ENCODE peak calls at places on chromosomes 6 and 20, in ten cellular contexts. One of them, this sample, is unnamed. For H3K4me1, the result is how much of the 10 kb centered on the place peaks cover.

GRCh38 chr20:24479106-24479505 is 9.7 kb downstream of the SYNDIG1 start:
- DNase-seq in H1: no peak
- DNase-seq in adrenal gland: no peak
- DNase-seq in body of pancreas: no peak
- DNase-seq in stomach: no peak
- DNase-seq in HCT116: no peak
- DNase-seq in IMR-90: no peak
- DNase-seq in heart left ventricle: no peak
- DNase-seq in uterus: no peak
- DNase-seq in HepG2: no peak
- DNase-seq in this sample: no peak

GRCh38 chr6:30061766-30062458 is 847 bp downstream of the POLR1H start:
- DNase-seq in stomach: peak
- DNase-seq in adrenal gland: no peak
- DNase-seq in uterus: no peak
- DNase-seq in heart left ventricle: no peak
- DNase-seq in IMR-90: peak
- DNase-seq in H1: no peak
- DNase-seq in body of pancreas: peak
- DNase-seq in HCT116: no peak
- DNase-seq in HepG2: no peak
- DNase-seq in this sample: no peak

GRCh38 chr6:1848752-1849151 is 239.0 kb downstream of the FOXC1 start:
- DNase-seq in uterus: no peak
- DNase-seq in H1: no peak
- DNase-seq in heart left ventricle: no peak
- DNase-seq in IMR-90: no peak
- DNase-seq in stomach: no peak
- DNase-seq in adrenal gland: no peak
- DNase-seq in HepG2: no peak
- DNase-seq in body of pancreas: no peak
- DNase-seq in HCT116: no peak
- DNase-seq in this sample: no peak

GRCh38 chr6:109455502-109456282 is at the start of gene MICAL1:
- DNase-seq in HCT116: no peak
- DNase-seq in stomach: peak
- DNase-seq in adrenal gland: peak
- DNase-seq in H1: peak
- DNase-seq in body of pancreas: peak
- DNase-seq in uterus: peak
- DNase-seq in HepG2: peak
- DNase-seq in heart left ventricle: peak
- DNase-seq in IMR-90: peak
- DNase-seq in this sample: peak

GRCh38 chr6:160055813-160056212 is 65.8 kb upstream of the SLC22A1 start:
- DNase-seq in adrenal gland: no peak
- DNase-seq in stomach: no peak
- DNase-seq in body of pancreas: no peak
- DNase-seq in H1: no peak
- DNase-seq in HepG2: no peak
- DNase-seq in IMR-90: no peak
- DNase-seq in uterus: peak
- DNase-seq in heart left ventricle: no peak
- DNase-seq in HCT116: no peak
- DNase-seq in this sample: peak

GRCh38 chr6:148590881-148591280 is 155.9 kb upstream of the UST start:
- DNase-seq in HCT116: no peak
- DNase-seq in H1: no peak
- DNase-seq in heart left ventricle: no peak
- DNase-seq in HepG2: no peak
- DNase-seq in body of pancreas: no peak
- DNase-seq in stomach: no peak
- DNase-seq in adrenal gland: no peak
- DNase-seq in IMR-90: no peak
- DNase-seq in uterus: no peak
- DNase-seq in this sample: no peak

GRCh38 chr6:11685411-11686093 is 93.1 kb downstream of the ADTRP start:
- DNase-seq in HCT116: peak
- DNase-seq in H1: no peak
- DNase-seq in adrenal gland: no peak
- DNase-seq in stomach: no peak
- DNase-seq in body of pancreas: no peak
- DNase-seq in heart left ventricle: no peak
- DNase-seq in uterus: no peak
- DNase-seq in IMR-90: peak
- DNase-seq in HepG2: peak
- DNase-seq in this sample: no peak

GRCh38 chr20:39851459-39851858 is 837.6 kb downstream of the MAFB start:
- DNase-seq in HepG2: no peak
- DNase-seq in heart left ventricle: no peak
- DNase-seq in adrenal gland: no peak
- DNase-seq in HCT116: no peak
- DNase-seq in body of pancreas: no peak
- DNase-seq in IMR-90: peak
- DNase-seq in H1: no peak
- DNase-seq in uterus: no peak
- DNase-seq in stomach: no peak
- DNase-seq in this sample: no peak

GRCh38 chr6:31864818-31865204 is 2.2 kb upstream of the NEU1 start:
- DNase-seq in HepG2: no peak
- DNase-seq in uterus: no peak
- DNase-seq in H1: no peak
- DNase-seq in adrenal gland: no peak
- DNase-seq in IMR-90: no peak
- DNase-seq in stomach: no peak
- DNase-seq in body of pancreas: no peak
- DNase-seq in heart left ventricle: no peak
- DNase-seq in HCT116: no peak
- DNase-seq in this sample: no peak

GRCh38 chr6:44456070-44456965 is 68.8 kb downstream of the CDC5L start:
- DNase-seq in H1: no peak
- DNase-seq in body of pancreas: peak
- DNase-seq in adrenal gland: no peak
- DNase-seq in IMR-90: peak
- DNase-seq in uterus: no peak
- DNase-seq in HepG2: peak
- DNase-seq in stomach: peak
- DNase-seq in HCT116: peak
- DNase-seq in heart left ventricle: no peak
- DNase-seq in this sample: peak

GRCh38 chr20:13101701-13102100 is 92.9 kb downstream of the SPTLC3 start:
- DNase-seq in adrenal gland: no peak
- DNase-seq in body of pancreas: no peak
- DNase-seq in HCT116: no peak
- DNase-seq in heart left ventricle: no peak
- DNase-seq in H1: no peak
- DNase-seq in stomach: no peak
- DNase-seq in HepG2: no peak
- DNase-seq in IMR-90: peak
- DNase-seq in uterus: no peak
- DNase-seq in this sample: no peak

GRCh38 chr20:64103871-64104666 is 3.3 kb downstream of the NPBWR2 start:
- DNase-seq in uterus: no peak
- DNase-seq in H1: peak
- DNase-seq in heart left ventricle: peak
- DNase-seq in IMR-90: no peak
- DNase-seq in stomach: no peak
- DNase-seq in body of pancreas: peak
- DNase-seq in HCT116: no peak
- DNase-seq in HepG2: no peak
- DNase-seq in adrenal gland: peak
- DNase-seq in this sample: no peak

GRCh38 chr20:6074145-6074561 is 20.3 kb upstream of the LRRN4 start:
- DNase-seq in HCT116: no peak
- DNase-seq in HepG2: peak
- DNase-seq in adrenal gland: no peak
- DNase-seq in IMR-90: no peak
- DNase-seq in H1: no peak
- DNase-seq in uterus: no peak
- DNase-seq in heart left ventricle: no peak
- DNase-seq in body of pancreas: peak
- DNase-seq in stomach: peak
- DNase-seq in this sample: no peak

GRCh38 chr6:99603421-99604160 is 3.0 kb upstream of the PRDM13 start:
- DNase-seq in HCT116: no peak
- DNase-seq in uterus: no peak
- DNase-seq in adrenal gland: no peak
- DNase-seq in IMR-90: peak
- DNase-seq in heart left ventricle: no peak
- DNase-seq in H1: peak
- DNase-seq in HepG2: no peak
- DNase-seq in stomach: no peak
- DNase-seq in body of pancreas: peak
- DNase-seq in this sample: no peak

GRCh38 chr6:72953901-72954494 is 271.3 kb downstream of the KHDC1L start:
- DNase-seq in HepG2: no peak
- DNase-seq in heart left ventricle: no peak
- DNase-seq in IMR-90: peak
- DNase-seq in HCT116: no peak
- DNase-seq in body of pancreas: no peak
- DNase-seq in stomach: no peak
- DNase-seq in uterus: no peak
- DNase-seq in H1: no peak
- DNase-seq in adrenal gland: no peak
- DNase-seq in this sample: no peak

GRCh38 chr6:34341481-34341971 is 50.9 kb downstream of the NUDT3 start:
- DNase-seq in heart left ventricle: no peak
- DNase-seq in HCT116: no peak
- DNase-seq in uterus: peak
- DNase-seq in IMR-90: peak
- DNase-seq in adrenal gland: no peak
- DNase-seq in H1: no peak
- DNase-seq in HepG2: no peak
- DNase-seq in stomach: peak
- DNase-seq in body of pancreas: peak
- DNase-seq in this sample: no peak
- H3K4me1 ChIP-seq in heart left ventricle: under half
- H3K4me1 ChIP-seq in HCT116: under half
- H3K4me1 ChIP-seq in uterus: under half
- H3K4me1 ChIP-seq in IMR-90: under half
- H3K4me1 ChIP-seq in adrenal gland: half or more
- H3K4me1 ChIP-seq in H1: under half
- H3K4me1 ChIP-seq in HepG2: under half
- H3K4me1 ChIP-seq in stomach: half or more
- H3K4me1 ChIP-seq in body of pancreas: under half
- H3K4me1 ChIP-seq in this sample: under half

GRCh38 chr6:39079726-39080125 is 31.1 kb downstream of the GLP1R start:
- DNase-seq in heart left ventricle: no peak
- DNase-seq in HCT116: no peak
- DNase-seq in adrenal gland: no peak
- DNase-seq in H1: no peak
- DNase-seq in body of pancreas: no peak
- DNase-seq in stomach: no peak
- DNase-seq in uterus: no peak
- DNase-seq in HepG2: no peak
- DNase-seq in IMR-90: no peak
- DNase-seq in this sample: no peak

GRCh38 chr6:39076993-39077535 is 28.5 kb downstream of the GLP1R start:
- DNase-seq in H1: no peak
- DNase-seq in heart left ventricle: no peak
- DNase-seq in HepG2: no peak
- DNase-seq in uterus: no peak
- DNase-seq in IMR-90: no peak
- DNase-seq in HCT116: no peak
- DNase-seq in body of pancreas: no peak
- DNase-seq in stomach: no peak
- DNase-seq in adrenal gland: no peak
- DNase-seq in this sample: no peak

GRCh38 chr6:39078695-39079094 is 30.1 kb downstream of the GLP1R start:
- DNase-seq in stomach: no peak
- DNase-seq in HepG2: no peak
- DNase-seq in HCT116: no peak
- DNase-seq in H1: no peak
- DNase-seq in body of pancreas: no peak
- DNase-seq in adrenal gland: no peak
- DNase-seq in uterus: no peak
- DNase-seq in heart left ventricle: no peak
- DNase-seq in IMR-90: no peak
- DNase-seq in this sample: no peak

GRCh38 chr6:39079197-39079596 is 30.6 kb downstream of the GLP1R start:
- DNase-seq in heart left ventricle: no peak
- DNase-seq in HepG2: no peak
- DNase-seq in IMR-90: no peak
- DNase-seq in stomach: no peak
- DNase-seq in uterus: no peak
- DNase-seq in body of pancreas: no peak
- DNase-seq in adrenal gland: no peak
- DNase-seq in HCT116: no peak
- DNase-seq in H1: no peak
- DNase-seq in this sample: no peak

GRCh38 chr6:39077882-39078594 is 29.5 kb downstream of the GLP1R start:
- DNase-seq in HCT116: no peak
- DNase-seq in body of pancreas: no peak
- DNase-seq in H1: no peak
- DNase-seq in heart left ventricle: no peak
- DNase-seq in IMR-90: no peak
- DNase-seq in adrenal gland: no peak
- DNase-seq in HepG2: no peak
- DNase-seq in uterus: no peak
- DNase-seq in stomach: no peak
- DNase-seq in this sample: no peak
- TF ChIP-seq POLR2A in HCT116: no peak
- TF ChIP-seq POLR2A in body of pancreas: no peak
- TF ChIP-seq POLR2A in H1: no peak
- TF ChIP-seq POLR2A in heart left ventricle: no peak
- TF ChIP-seq POLR2A in IMR-90: no peak
- TF ChIP-seq POLR2A in adrenal gland: no peak
- TF ChIP-seq POLR2A in HepG2: no peak
- TF ChIP-seq POLR2A in uterus: no peak
- TF ChIP-seq POLR2A in stomach: no peak
- TF ChIP-seq POLR2A in this sample: no peak

DNA sequence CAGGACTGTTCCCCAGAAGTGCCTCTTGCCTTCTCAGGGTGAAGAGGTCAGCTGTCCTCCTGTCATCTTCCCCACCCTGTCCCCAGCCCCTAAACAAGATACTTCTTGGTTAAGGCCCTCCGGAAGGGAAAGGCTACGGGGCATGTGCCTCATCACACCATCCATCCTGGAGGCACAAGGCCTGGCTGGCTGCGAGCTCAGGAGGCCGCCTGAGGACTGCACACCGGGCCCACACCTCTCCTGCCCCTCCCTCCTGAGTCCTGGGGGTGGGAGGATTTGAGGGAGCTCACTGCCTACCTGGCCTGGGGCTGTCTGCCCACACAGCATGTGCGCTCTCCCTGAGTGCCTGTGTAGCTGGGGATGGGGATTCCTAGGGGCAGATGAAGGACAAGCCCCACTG is 9.8 kb downstream of the PI16 start:
- DNase-seq in HCT116: no peak
- DNase-seq in adrenal gland: no peak
- DNase-seq in stomach: no peak
- DNase-seq in IMR-90: no peak
- DNase-seq in H1: no peak
- DNase-seq in body of pancreas: no peak
- DNase-seq in HepG2: no peak
- DNase-seq in heart left ventricle: no peak
- DNase-seq in uterus: no peak
- DNase-seq in this sample: no peak
- H3K4me1 ChIP-seq in HCT116: under half
- H3K4me1 ChIP-seq in adrenal gland: under half
- H3K4me1 ChIP-seq in stomach: half or more
- H3K4me1 ChIP-seq in IMR-90: under half
- H3K4me1 ChIP-seq in H1: under half
- H3K4me1 ChIP-seq in body of pancreas: under half
- H3K4me1 ChIP-seq in HepG2: under half
- H3K4me1 ChIP-seq in heart left ventricle: under half
- H3K4me1 ChIP-seq in uterus: under half
- H3K4me1 ChIP-seq in this sample: under half

GRCh38 chr6:147166360-147166944 is 37.8 kb upstream of the STXBP5 start:
- DNase-seq in IMR-90: peak
- DNase-seq in HepG2: no peak
- DNase-seq in HCT116: no peak
- DNase-seq in uterus: no peak
- DNase-seq in H1: no peak
- DNase-seq in stomach: no peak
- DNase-seq in adrenal gland: no peak
- DNase-seq in body of pancreas: no peak
- DNase-seq in heart left ventricle: no peak
- DNase-seq in this sample: no peak
- TF ChIP-seq POLR2A in IMR-90: no peak
- TF ChIP-seq POLR2A in HepG2: no peak
- TF ChIP-seq POLR2A in HCT116: no peak
- TF ChIP-seq POLR2A in uterus: no peak
- TF ChIP-seq POLR2A in H1: no peak
- TF ChIP-seq POLR2A in stomach: no peak
- TF ChIP-seq POLR2A in adrenal gland: no peak
- TF ChIP-seq POLR2A in body of pancreas: no peak
- TF ChIP-seq POLR2A in heart left ventricle: no peak
- TF ChIP-seq POLR2A in this sample: no peak

This sample was measured in ovary.